ENCODE peak calls at places on chromosome 16, in nine cellular contexts. L is A549; S is DND-41; R is HL-60; D is BE2C; G is pancreas; T is CD4-positive, alpha-beta T cell; C is sigmoid colon; I is cardiac fibroblast. P is an unnamed sample.

GRCh38 chr16:71412270-71413160 is 29.3 kb downstream of the TLE7 start:
- DNase-seq in I (peak), R (no peak), L (peak), S (peak), D (peak), C (no peak), G (peak), T (peak), P (no peak)

GRCh38 chr16:87764600-87765472 is 950 bp downstream of the KLHDC4 start:
- DNase-seq in G (no peak), I (no peak), T (no peak), R (no peak), L (peak), S (peak), C (no peak), D (no peak), P (no peak)

GRCh38 chr16:84396537-84397008 is 28.2 kb downstream of the ATP2C2 start:
- DNase-seq in G (no peak), C (no peak), D (no peak), R (no peak), I (no peak), L (peak), S (no peak), T (no peak), P (peak)

GRCh38 chr16:88941051-88941932 is 35.7 kb downstream of the CBFA2T3 start:
- DNase-seq in T (no peak), G (peak), D (no peak), L (no peak), C (no peak), R (no peak), I (no peak), S (peak), P (no peak)

GRCh38 chr16:70579648-70580630 is 56.3 kb downstream of the SF3B3 start:
- DNase-seq in S (no peak), I (no peak), D (peak), L (no peak), G (no peak), C (peak), T (no peak), R (no peak), P (peak)

GRCh38 chr16:79391395-79391794 is 209.1 kb downstream of the MAF start:
- DNase-seq in I (no peak), D (no peak), S (peak), G (no peak), L (no peak), C (no peak), T (no peak), R (no peak), P (no peak)

GRCh38 chr16:69064789-69065313 is 40.6 kb upstream of the HAS3 start:
- DNase-seq in G (no peak), S (no peak), D (no peak), R (no peak), L (no peak), C (peak), I (no peak), T (no peak), P (no peak)

GRCh38 chr16:11253009-11253994 is 2.7 kb downstream of the SOCS1 start:
- DNase-seq in G (no peak), T (peak), D (no peak), C (no peak), R (no peak), I (no peak), S (peak), L (no peak), P (no peak)

DNA sequence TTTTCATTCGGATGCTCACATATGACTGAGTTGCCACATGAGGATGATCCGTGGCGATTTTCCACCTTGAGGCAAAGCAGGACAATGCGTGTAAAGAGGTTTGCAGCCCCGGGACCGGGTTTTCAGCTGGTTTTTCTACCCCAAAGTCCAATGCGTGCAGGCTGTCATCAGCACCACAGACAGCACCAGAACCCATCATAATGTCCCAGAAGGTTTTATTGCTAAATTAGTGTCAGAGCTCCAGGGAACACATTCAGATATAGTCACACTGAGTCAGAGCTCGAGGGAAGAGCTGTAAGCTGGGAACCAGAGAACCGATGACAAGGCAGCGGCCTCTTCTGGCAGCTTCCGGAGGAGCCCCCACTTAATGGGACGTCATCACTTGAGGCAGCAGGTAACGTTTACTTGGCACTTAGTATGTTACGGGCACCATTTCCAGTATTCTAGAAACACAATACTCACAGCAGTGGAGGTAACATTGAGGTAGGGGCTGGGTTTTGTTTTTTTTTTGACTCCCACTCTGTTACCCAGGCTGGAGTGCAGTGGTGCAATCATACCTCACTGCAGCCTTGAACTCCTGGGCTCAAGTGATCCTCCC is 8.9 kb upstream of the NAGPA start:
- DNase-seq in D (no peak), S (no peak), I (no peak), C (no peak), R (no peak), L (no peak), T (no peak), G (no peak), P (peak)
- TF ChIP-seq CTCF in D (no peak), S (no peak), I (no peak), C (no peak), R (peak), L (no peak), T (no peak), G (no peak), P (peak)

GRCh38 chr16:51125992-51126391 is 25.1 kb downstream of the SALL1 start:
- DNase-seq in R (no peak), G (no peak), L (no peak), I (no peak), T (no peak), D (no peak), C (no peak), S (no peak), P (no peak)
- TF ChIP-seq CTCF in R (no peak), G (no peak), L (no peak), I (no peak), T (no peak), D (no peak), C (no peak), S (no peak), P (no peak)

DNA sequence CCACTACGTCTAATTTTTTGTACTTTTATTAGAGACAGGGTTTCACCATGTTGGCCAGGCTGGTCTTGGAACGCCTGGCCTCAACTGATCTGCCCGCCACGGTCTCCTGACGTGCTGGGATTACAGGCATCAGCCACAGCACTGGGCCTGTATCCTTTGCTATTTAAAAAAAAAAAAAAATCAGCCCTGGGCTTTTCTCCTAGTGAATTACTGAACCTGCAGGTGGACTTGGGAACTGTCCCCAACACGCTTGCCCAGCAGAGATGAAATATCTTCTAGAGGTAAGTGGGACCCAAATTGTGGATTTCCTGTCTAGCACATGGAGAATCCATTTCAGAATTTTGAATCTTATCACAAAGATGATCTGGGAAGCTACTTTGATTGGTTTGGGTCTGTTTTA is 14.8 kb downstream of the CNOT1 start:
- DNase-seq in I (no peak), R (no peak), C (no peak), L (no peak), S (no peak), T (no peak), D (no peak), G (no peak), P (no peak)
- TF ChIP-seq CTCF in I (no peak), R (no peak), C (no peak), L (no peak), S (no peak), T (no peak), D (no peak), G (no peak), P (no peak)

GRCh38 chr16:1631230-1631629 is 19.1 kb downstream of the CRAMP1 start:
- DNase-seq in I (no peak), R (no peak), T (no peak), S (no peak), L (no peak), D (no peak), C (no peak), G (no peak), P (no peak)
- TF ChIP-seq CTCF in I (no peak), R (no peak), T (no peak), S (no peak), L (no peak), D (no peak), C (no peak), G (no peak), P (no peak)

GRCh38 chr16:8591451-8591850 is 1.1 kb upstream of the TMEM114 start:
- DNase-seq in D (no peak), G (no peak), T (no peak), C (no peak), I (no peak), R (no peak), S (no peak), L (no peak), P (no peak)

GRCh38 chr16:8589293-8590160 is 784 bp downstream of the TMEM114 start:
- DNase-seq in T (no peak), C (no peak), G (no peak), I (no peak), R (no peak), S (no peak), L (no peak), D (no peak), P (no peak)

GRCh38 chr16:8590811-8591210 is 500 bp upstream of the TMEM114 start:
- DNase-seq in G (no peak), D (no peak), C (no peak), R (no peak), T (no peak), L (no peak), S (no peak), I (no peak), P (no peak)

GRCh38 chr16:8588703-8589292 is 1.5 kb downstream of the TMEM114 start:
- DNase-seq in R (no peak), L (no peak), D (no peak), C (no peak), I (no peak), T (no peak), G (no peak), S (no peak), P (no peak)

DNA sequence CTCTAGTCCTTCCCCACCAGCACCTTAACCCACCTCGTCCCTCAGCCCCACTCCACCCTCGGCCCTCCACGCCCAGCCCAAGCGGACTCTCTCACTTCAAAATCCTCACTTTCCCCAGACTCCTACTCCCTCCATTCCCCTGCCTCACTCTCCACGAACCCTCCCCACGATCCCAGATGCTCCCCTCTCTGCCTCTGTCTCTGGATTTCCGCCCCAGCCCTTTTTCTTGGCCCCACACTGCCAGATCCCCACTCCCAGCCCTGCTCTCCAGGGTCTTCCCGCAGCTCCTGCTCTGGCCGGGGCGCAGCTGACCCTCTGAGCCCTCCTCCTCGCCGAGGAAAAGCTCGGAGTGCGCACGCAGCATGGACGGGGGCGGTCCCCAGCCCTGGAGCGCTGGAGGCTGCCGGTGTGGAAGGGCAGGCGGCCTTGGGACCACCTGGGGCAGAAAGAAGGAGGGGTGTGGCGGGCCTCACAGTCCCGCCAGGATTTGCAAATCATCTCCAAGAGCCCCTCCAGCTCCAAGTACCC is at the start of gene TMEM114:
- DNase-seq in R (no peak), G (no peak), C (no peak), L (no peak), I (no peak), D (no peak), T (no peak), S (no peak), P (no peak)
- TF ChIP-seq CTCF in R (no peak), G (no peak), C (no peak), L (no peak), I (no peak), D (no peak), T (no peak), S (no peak), P (no peak)

P was measured in chondrocyte.